ENCODE peak calls at places on chromosome 9, in seven cellular contexts. One of them, this sample, is unnamed.

GRCh38 chr9:97529363-97530076 is 28.1 kb downstream of the TMOD1 start:
- DNase-seq in GM10248: peak; percentile 73
- DNase-seq in stimulated activated CD8-positive, alpha-beta memory T cell treated with anti-CD3 and anti-CD28 coated beads, Interleukin-7, amount 100 ng/mL, for 24 hours: no peak
- DNase-seq in Calu3: no peak
- DNase-seq in nephron progenitor cell: no peak
- DNase-seq in substantia nigra: no peak
- DNase-seq in IMR-90: peak; percentile 43
- DNase-seq in this sample: peak; percentile 31

GRCh38 chr9:36597412-36598178 is 24.9 kb downstream of the MELK start:
- DNase-seq in GM10248: peak; percentile 25
- DNase-seq in stimulated activated CD8-positive, alpha-beta memory T cell treated with anti-CD3 and anti-CD28 coated beads, Interleukin-7, amount 100 ng/mL, for 24 hours: no peak
- DNase-seq in Calu3: no peak
- DNase-seq in nephron progenitor cell: no peak
- DNase-seq in substantia nigra: no peak
- DNase-seq in IMR-90: peak; percentile 70
- DNase-seq in this sample: peak; percentile 79

GRCh38 chr9:124491049-124491975 is 15.9 kb downstream of the NR5A1 start:
- DNase-seq in GM10248: no peak
- DNase-seq in stimulated activated CD8-positive, alpha-beta memory T cell treated with anti-CD3 and anti-CD28 coated beads, Interleukin-7, amount 100 ng/mL, for 24 hours: no peak
- DNase-seq in Calu3: no peak
- DNase-seq in nephron progenitor cell: no peak
- DNase-seq in substantia nigra: no peak
- DNase-seq in IMR-90: no peak
- DNase-seq in this sample: no peak

GRCh38 chr9:120856700-120857099 is 14.0 kb upstream of the PSMD5 start:
- DNase-seq in GM10248: no peak
- DNase-seq in stimulated activated CD8-positive, alpha-beta memory T cell treated with anti-CD3 and anti-CD28 coated beads, Interleukin-7, amount 100 ng/mL, for 24 hours: no peak
- DNase-seq in Calu3: no peak
- DNase-seq in nephron progenitor cell: no peak
- DNase-seq in substantia nigra: no peak
- DNase-seq in IMR-90: no peak
- DNase-seq in this sample: no peak

GRCh38 chr9:33111621-33112020 is 35.1 kb upstream of the SMU1 start:
- DNase-seq in GM10248: no peak
- DNase-seq in stimulated activated CD8-positive, alpha-beta memory T cell treated with anti-CD3 and anti-CD28 coated beads, Interleukin-7, amount 100 ng/mL, for 24 hours: no peak
- DNase-seq in Calu3: no peak
- DNase-seq in nephron progenitor cell: no peak
- DNase-seq in substantia nigra: no peak
- DNase-seq in IMR-90: no peak
- DNase-seq in this sample: no peak

GRCh38 chr9:87445646-87446045 is 52.0 kb upstream of the DAPK1 start:
- DNase-seq in GM10248: peak; percentile 76
- DNase-seq in stimulated activated CD8-positive, alpha-beta memory T cell treated with anti-CD3 and anti-CD28 coated beads, Interleukin-7, amount 100 ng/mL, for 24 hours: no peak
- DNase-seq in Calu3: peak; percentile 26
- DNase-seq in nephron progenitor cell: peak; percentile 26
- DNase-seq in substantia nigra: no peak
- DNase-seq in IMR-90: peak; percentile 1
- DNase-seq in this sample: peak; percentile 37

GRCh38 chr9:70120834-70121510 is 77.3 kb downstream of the MAMDC2 start:
- DNase-seq in GM10248: no peak
- DNase-seq in stimulated activated CD8-positive, alpha-beta memory T cell treated with anti-CD3 and anti-CD28 coated beads, Interleukin-7, amount 100 ng/mL, for 24 hours: no peak
- DNase-seq in Calu3: peak; percentile 13
- DNase-seq in nephron progenitor cell: no peak
- DNase-seq in substantia nigra: no peak
- DNase-seq in IMR-90: peak; percentile 97
- DNase-seq in this sample: peak; percentile 98

GRCh38 chr9:77569335-77569734 is 78.8 kb downstream of the GNA14 start:
- DNase-seq in GM10248: no peak
- DNase-seq in stimulated activated CD8-positive, alpha-beta memory T cell treated with anti-CD3 and anti-CD28 coated beads, Interleukin-7, amount 100 ng/mL, for 24 hours: no peak
- DNase-seq in Calu3: no peak
- DNase-seq in nephron progenitor cell: no peak
- DNase-seq in substantia nigra: no peak
- DNase-seq in IMR-90: no peak
- DNase-seq in this sample: no peak

GRCh38 chr9:12778389-12778788 is 3.6 kb downstream of the LURAP1L start:
- DNase-seq in GM10248: no peak
- DNase-seq in stimulated activated CD8-positive, alpha-beta memory T cell treated with anti-CD3 and anti-CD28 coated beads, Interleukin-7, amount 100 ng/mL, for 24 hours: no peak
- DNase-seq in Calu3: no peak
- DNase-seq in nephron progenitor cell: no peak
- DNase-seq in substantia nigra: no peak
- DNase-seq in IMR-90: no peak
- DNase-seq in this sample: no peak

GRCh38 chr9:38278457-38278856 is 114.0 kb upstream of the ALDH1B1 start:
- DNase-seq in GM10248: no peak
- DNase-seq in stimulated activated CD8-positive, alpha-beta memory T cell treated with anti-CD3 and anti-CD28 coated beads, Interleukin-7, amount 100 ng/mL, for 24 hours: no peak
- DNase-seq in Calu3: no peak
- DNase-seq in nephron progenitor cell: no peak
- DNase-seq in substantia nigra: no peak
- DNase-seq in IMR-90: no peak
- DNase-seq in this sample: no peak

GRCh38 chr9:72844440-72844768 is 108.4 kb downstream of the ALDH1A1 start:
- DNase-seq in GM10248: no peak
- DNase-seq in stimulated activated CD8-positive, alpha-beta memory T cell treated with anti-CD3 and anti-CD28 coated beads, Interleukin-7, amount 100 ng/mL, for 24 hours: no peak
- DNase-seq in Calu3: no peak
- DNase-seq in nephron progenitor cell: no peak
- DNase-seq in substantia nigra: no peak
- DNase-seq in IMR-90: no peak
- DNase-seq in this sample: no peak

GRCh38 chr9:98428452-98428851 is 173.0 kb upstream of the TBC1D2 start:
- DNase-seq in GM10248: no peak
- DNase-seq in stimulated activated CD8-positive, alpha-beta memory T cell treated with anti-CD3 and anti-CD28 coated beads, Interleukin-7, amount 100 ng/mL, for 24 hours: no peak
- DNase-seq in Calu3: no peak
- DNase-seq in nephron progenitor cell: no peak
- DNase-seq in substantia nigra: no peak
- DNase-seq in IMR-90: no peak
- DNase-seq in this sample: no peak

GRCh38 chr9:125460883-125461475 is 199.4 kb downstream of the GAPVD1 start:
- DNase-seq in GM10248: no peak
- DNase-seq in stimulated activated CD8-positive, alpha-beta memory T cell treated with anti-CD3 and anti-CD28 coated beads, Interleukin-7, amount 100 ng/mL, for 24 hours: no peak
- DNase-seq in Calu3: no peak
- DNase-seq in nephron progenitor cell: no peak
- DNase-seq in substantia nigra: no peak
- DNase-seq in IMR-90: peak; percentile 93
- DNase-seq in this sample: peak; percentile 56

GRCh38 chr9:130215341-130216119 is 43.3 kb downstream of the NCS1 start:
- DNase-seq in GM10248: no peak
- DNase-seq in stimulated activated CD8-positive, alpha-beta memory T cell treated with anti-CD3 and anti-CD28 coated beads, Interleukin-7, amount 100 ng/mL, for 24 hours: no peak
- DNase-seq in Calu3: no peak
- DNase-seq in nephron progenitor cell: no peak
- DNase-seq in substantia nigra: no peak
- DNase-seq in IMR-90: peak; percentile 56
- DNase-seq in this sample: peak; percentile 52

GRCh38 chr9:98572796-98573195 is 135.9 kb downstream of the GABBR2 start:
- DNase-seq in GM10248: no peak
- DNase-seq in stimulated activated CD8-positive, alpha-beta memory T cell treated with anti-CD3 and anti-CD28 coated beads, Interleukin-7, amount 100 ng/mL, for 24 hours: no peak
- DNase-seq in Calu3: no peak
- DNase-seq in nephron progenitor cell: no peak
- DNase-seq in substantia nigra: no peak
- DNase-seq in IMR-90: no peak
- DNase-seq in this sample: no peak

GRCh38 chr9:113678119-113678861 is 197.8 kb upstream of the ZNF618 start:
- DNase-seq in GM10248: no peak
- DNase-seq in stimulated activated CD8-positive, alpha-beta memory T cell treated with anti-CD3 and anti-CD28 coated beads, Interleukin-7, amount 100 ng/mL, for 24 hours: no peak
- DNase-seq in Calu3: no peak
- DNase-seq in nephron progenitor cell: no peak
- DNase-seq in substantia nigra: no peak
- DNase-seq in IMR-90: no peak
- DNase-seq in this sample: no peak

GRCh38 chr9:116288658-116289057 is 135.1 kb downstream of the PAPPA start:
- DNase-seq in GM10248: no peak
- DNase-seq in stimulated activated CD8-positive, alpha-beta memory T cell treated with anti-CD3 and anti-CD28 coated beads, Interleukin-7, amount 100 ng/mL, for 24 hours: no peak
- DNase-seq in Calu3: peak; percentile 6
- DNase-seq in nephron progenitor cell: no peak
- DNase-seq in substantia nigra: no peak
- DNase-seq in IMR-90: peak; percentile 98
- DNase-seq in this sample: peak; percentile 98

GRCh38 chr9:88370346-88370745 is 17.9 kb upstream of the SPIN1 start:
- DNase-seq in GM10248: no peak
- DNase-seq in stimulated activated CD8-positive, alpha-beta memory T cell treated with anti-CD3 and anti-CD28 coated beads, Interleukin-7, amount 100 ng/mL, for 24 hours: no peak
- DNase-seq in Calu3: no peak
- DNase-seq in nephron progenitor cell: no peak
- DNase-seq in substantia nigra: no peak
- DNase-seq in IMR-90: no peak
- DNase-seq in this sample: no peak

GRCh38 chr9:104905931-104906330 is 22.0 kb downstream of the ABCA1 start:
- DNase-seq in GM10248: no peak
- DNase-seq in stimulated activated CD8-positive, alpha-beta memory T cell treated with anti-CD3 and anti-CD28 coated beads, Interleukin-7, amount 100 ng/mL, for 24 hours: no peak
- DNase-seq in Calu3: no peak
- DNase-seq in nephron progenitor cell: no peak
- DNase-seq in substantia nigra: no peak
- DNase-seq in IMR-90: no peak
- DNase-seq in this sample: no peak

GRCh38 chr9:22210262-22210661 is 201.2 kb upstream of the CDKN2B start:
- DNase-seq in GM10248: no peak
- DNase-seq in stimulated activated CD8-positive, alpha-beta memory T cell treated with anti-CD3 and anti-CD28 coated beads, Interleukin-7, amount 100 ng/mL, for 24 hours: no peak
- DNase-seq in Calu3: peak; percentile 34
- DNase-seq in nephron progenitor cell: no peak
- DNase-seq in substantia nigra: no peak
- DNase-seq in IMR-90: no peak
- DNase-seq in this sample: peak; percentile 38

GRCh38 chr9:87718231-87718630 is 7.7 kb upstream of the CTSL start:
- DNase-seq in GM10248: no peak
- DNase-seq in stimulated activated CD8-positive, alpha-beta memory T cell treated with anti-CD3 and anti-CD28 coated beads, Interleukin-7, amount 100 ng/mL, for 24 hours: no peak
- DNase-seq in Calu3: no peak
- DNase-seq in nephron progenitor cell: no peak
- DNase-seq in substantia nigra: no peak
- DNase-seq in IMR-90: no peak
- DNase-seq in this sample: no peak

GRCh38 chr9:88400021-88400420 is 11.8 kb downstream of the SPIN1 start:
- DNase-seq in GM10248: no peak
- DNase-seq in stimulated activated CD8-positive, alpha-beta memory T cell treated with anti-CD3 and anti-CD28 coated beads, Interleukin-7, amount 100 ng/mL, for 24 hours: no peak
- DNase-seq in Calu3: no peak
- DNase-seq in nephron progenitor cell: no peak
- DNase-seq in substantia nigra: no peak
- DNase-seq in IMR-90: peak; percentile 92
- DNase-seq in this sample: peak; percentile 87

GRCh38 chr9:86747711-86748110 is 199.6 kb downstream of the GAS1 start:
- DNase-seq in GM10248: no peak
- DNase-seq in stimulated activated CD8-positive, alpha-beta memory T cell treated with anti-CD3 and anti-CD28 coated beads, Interleukin-7, amount 100 ng/mL, for 24 hours: no peak
- DNase-seq in Calu3: no peak
- DNase-seq in nephron progenitor cell: no peak
- DNase-seq in substantia nigra: no peak
- DNase-seq in IMR-90: no peak
- DNase-seq in this sample: no peak

GRCh38 chr9:78566948-78567675 is 270.2 kb downstream of the PSAT1 start:
- DNase-seq in GM10248: no peak
- DNase-seq in stimulated activated CD8-positive, alpha-beta memory T cell treated with anti-CD3 and anti-CD28 coated beads, Interleukin-7, amount 100 ng/mL, for 24 hours: no peak
- DNase-seq in Calu3: no peak
- DNase-seq in nephron progenitor cell: no peak
- DNase-seq in substantia nigra: no peak
- DNase-seq in IMR-90: peak; percentile 74
- DNase-seq in this sample: peak; percentile 84

GRCh38 chr9:755454-756381 is 85.8 kb upstream of the DMRT1 start:
- DNase-seq in GM10248: no peak
- DNase-seq in stimulated activated CD8-positive, alpha-beta memory T cell treated with anti-CD3 and anti-CD28 coated beads, Interleukin-7, amount 100 ng/mL, for 24 hours: no peak
- DNase-seq in Calu3: no peak
- DNase-seq in nephron progenitor cell: no peak
- DNase-seq in substantia nigra: no peak
- DNase-seq in IMR-90: peak; percentile 92
- DNase-seq in this sample: peak; percentile 94

GRCh38 chr9:137726764-137727163 is 108.0 kb downstream of the EHMT1 start:
- DNase-seq in GM10248: no peak
- DNase-seq in stimulated activated CD8-positive, alpha-beta memory T cell treated with anti-CD3 and anti-CD28 coated beads, Interleukin-7, amount 100 ng/mL, for 24 hours: no peak
- DNase-seq in Calu3: no peak
- DNase-seq in nephron progenitor cell: no peak
- DNase-seq in substantia nigra: no peak
- DNase-seq in IMR-90: no peak
- DNase-seq in this sample: no peak

GRCh38 chr9:4862506-4863250 is 69.9 kb downstream of the RCL1 start:
- DNase-seq in GM10248: no peak
- DNase-seq in stimulated activated CD8-positive, alpha-beta memory T cell treated with anti-CD3 and anti-CD28 coated beads, Interleukin-7, amount 100 ng/mL, for 24 hours: no peak
- DNase-seq in Calu3: no peak
- DNase-seq in nephron progenitor cell: no peak
- DNase-seq in substantia nigra: no peak
- DNase-seq in IMR-90: peak; percentile 51
- DNase-seq in this sample: peak; percentile 66

GRCh38 chr9:97714435-97714834 is 17.3 kb upstream of the XPA start:
- DNase-seq in GM10248: no peak
- DNase-seq in stimulated activated CD8-positive, alpha-beta memory T cell treated with anti-CD3 and anti-CD28 coated beads, Interleukin-7, amount 100 ng/mL, for 24 hours: no peak
- DNase-seq in Calu3: peak; percentile 69
- DNase-seq in nephron progenitor cell: no peak
- DNase-seq in substantia nigra: no peak
- DNase-seq in IMR-90: peak; percentile 56
- DNase-seq in this sample: peak; percentile 84

GRCh38 chr9:27204578-27204977 is 92.4 kb downstream of the EQTN start:
- DNase-seq in GM10248: no peak
- DNase-seq in stimulated activated CD8-positive, alpha-beta memory T cell treated with anti-CD3 and anti-CD28 coated beads, Interleukin-7, amount 100 ng/mL, for 24 hours: no peak
- DNase-seq in Calu3: no peak
- DNase-seq in nephron progenitor cell: no peak
- DNase-seq in substantia nigra: no peak
- DNase-seq in IMR-90: peak; percentile 54
- DNase-seq in this sample: peak; percentile 75

GRCh38 chr9:91364005-91364404 is 2.3 kb upstream of the AUH start:
- DNase-seq in GM10248: no peak
- DNase-seq in stimulated activated CD8-positive, alpha-beta memory T cell treated with anti-CD3 and anti-CD28 coated beads, Interleukin-7, amount 100 ng/mL, for 24 hours: no peak
- DNase-seq in Calu3: no peak
- DNase-seq in nephron progenitor cell: no peak
- DNase-seq in substantia nigra: no peak
- DNase-seq in IMR-90: no peak
- DNase-seq in this sample: no peak

GRCh38 chr9:132509921-132510874 is 72.2 kb upstream of the BARHL1 start:
- DNase-seq in GM10248: no peak
- DNase-seq in stimulated activated CD8-positive, alpha-beta memory T cell treated with anti-CD3 and anti-CD28 coated beads, Interleukin-7, amount 100 ng/mL, for 24 hours: no peak
- DNase-seq in Calu3: no peak
- DNase-seq in nephron progenitor cell: peak; percentile 61
- DNase-seq in substantia nigra: no peak
- DNase-seq in IMR-90: no peak
- DNase-seq in this sample: no peak

GRCh38 chr9:99820330-99821186 is 1.1 kb upstream of the NR4A3 start:
- DNase-seq in GM10248: peak; percentile 52
- DNase-seq in stimulated activated CD8-positive, alpha-beta memory T cell treated with anti-CD3 and anti-CD28 coated beads, Interleukin-7, amount 100 ng/mL, for 24 hours: no peak
- DNase-seq in Calu3: no peak
- DNase-seq in nephron progenitor cell: peak; percentile 12
- DNase-seq in substantia nigra: no peak
- DNase-seq in IMR-90: peak; percentile 89
- DNase-seq in this sample: peak; percentile 82

GRCh38 chr9:114137831-114138230 is 17.5 kb upstream of the COL27A1 start:
- DNase-seq in GM10248: no peak
- DNase-seq in stimulated activated CD8-positive, alpha-beta memory T cell treated with anti-CD3 and anti-CD28 coated beads, Interleukin-7, amount 100 ng/mL, for 24 hours: no peak
- DNase-seq in Calu3: no peak
- DNase-seq in nephron progenitor cell: no peak
- DNase-seq in substantia nigra: no peak
- DNase-seq in IMR-90: no peak
- DNase-seq in this sample: no peak

GRCh38 chr9:19967567-19968459 is 179.0 kb upstream of the SLC24A2 start:
- DNase-seq in GM10248: no peak
- DNase-seq in stimulated activated CD8-positive, alpha-beta memory T cell treated with anti-CD3 and anti-CD28 coated beads, Interleukin-7, amount 100 ng/mL, for 24 hours: no peak
- DNase-seq in Calu3: no peak
- DNase-seq in nephron progenitor cell: no peak
- DNase-seq in substantia nigra: no peak
- DNase-seq in IMR-90: no peak
- DNase-seq in this sample: no peak